ENCODE peak calls at places on chromosomes 2 and 18, in ten cellular contexts. One of them, this sample, is unnamed.

GRCh38 chr2:168166902-168167510 is 80.4 kb downstream of the STK39 start:
- DNase-seq in amygdala: no peak
- DNase-seq in colonic mucosa: no peak
- DNase-seq in NCI-H1930: no peak
- DNase-seq in choroid plexus epithelial cell: peak; percentile 45
- DNase-seq in cardiac muscle cell: no peak
- DNase-seq in hypothalamus: no peak
- DNase-seq in tibial artery: no peak
- DNase-seq in stimulated activated CD8-positive, alpha-beta memory T cell treated with anti-CD3 and anti-CD28 coated beads, Interleukin-2, amount 100 ng/mL, for 1 hour: no peak
- DNase-seq in progenitor cell of endocrine pancreas: no peak
- DNase-seq in this sample: no peak

GRCh38 chr2:28370355-28370754 is 22.3 kb upstream of the FOSL2 start:
- DNase-seq in amygdala: no peak
- DNase-seq in colonic mucosa: no peak
- DNase-seq in NCI-H1930: no peak
- DNase-seq in choroid plexus epithelial cell: no peak
- DNase-seq in cardiac muscle cell: no peak
- DNase-seq in hypothalamus: no peak
- DNase-seq in tibial artery: no peak
- DNase-seq in stimulated activated CD8-positive, alpha-beta memory T cell treated with anti-CD3 and anti-CD28 coated beads, Interleukin-2, amount 100 ng/mL, for 1 hour: no peak
- DNase-seq in progenitor cell of endocrine pancreas: no peak
- DNase-seq in this sample: no peak

GRCh38 chr2:107588960-107589542 is 237.6 kb upstream of the RGPD4 start:
- DNase-seq in amygdala: no peak
- DNase-seq in colonic mucosa: no peak
- DNase-seq in NCI-H1930: peak; percentile 72
- DNase-seq in choroid plexus epithelial cell: peak; percentile 52
- DNase-seq in cardiac muscle cell: no peak
- DNase-seq in hypothalamus: no peak
- DNase-seq in tibial artery: no peak
- DNase-seq in stimulated activated CD8-positive, alpha-beta memory T cell treated with anti-CD3 and anti-CD28 coated beads, Interleukin-2, amount 100 ng/mL, for 1 hour: no peak
- DNase-seq in progenitor cell of endocrine pancreas: no peak
- DNase-seq in this sample: no peak

GRCh38 chr2:1294882-1295281 is 118.4 kb upstream of the TPO start:
- DNase-seq in amygdala: no peak
- DNase-seq in colonic mucosa: no peak
- DNase-seq in NCI-H1930: no peak
- DNase-seq in choroid plexus epithelial cell: no peak
- DNase-seq in cardiac muscle cell: no peak
- DNase-seq in hypothalamus: no peak
- DNase-seq in tibial artery: no peak
- DNase-seq in stimulated activated CD8-positive, alpha-beta memory T cell treated with anti-CD3 and anti-CD28 coated beads, Interleukin-2, amount 100 ng/mL, for 1 hour: no peak
- DNase-seq in progenitor cell of endocrine pancreas: no peak
- DNase-seq in this sample: no peak

GRCh38 chr2:70328921-70329561 is 27.2 kb upstream of the FAM136A start:
- DNase-seq in amygdala: no peak
- DNase-seq in colonic mucosa: peak; percentile 89
- DNase-seq in NCI-H1930: no peak
- DNase-seq in choroid plexus epithelial cell: no peak
- DNase-seq in cardiac muscle cell: no peak
- DNase-seq in hypothalamus: no peak
- DNase-seq in tibial artery: no peak
- DNase-seq in stimulated activated CD8-positive, alpha-beta memory T cell treated with anti-CD3 and anti-CD28 coated beads, Interleukin-2, amount 100 ng/mL, for 1 hour: no peak
- DNase-seq in progenitor cell of endocrine pancreas: no peak
- DNase-seq in this sample: no peak

GRCh38 chr2:238727585-238728321 is 120.1 kb upstream of the TWIST2 start:
- DNase-seq in amygdala: no peak
- DNase-seq in colonic mucosa: no peak
- DNase-seq in NCI-H1930: no peak
- DNase-seq in choroid plexus epithelial cell: no peak
- DNase-seq in cardiac muscle cell: peak; percentile 54
- DNase-seq in hypothalamus: no peak
- DNase-seq in tibial artery: peak; percentile 77
- DNase-seq in stimulated activated CD8-positive, alpha-beta memory T cell treated with anti-CD3 and anti-CD28 coated beads, Interleukin-2, amount 100 ng/mL, for 1 hour: no peak
- DNase-seq in progenitor cell of endocrine pancreas: no peak
- DNase-seq in this sample: no peak

GRCh38 chr2:67733517-67733916 is 329.3 kb downstream of the C1D start:
- DNase-seq in amygdala: peak; percentile 22
- DNase-seq in colonic mucosa: no peak
- DNase-seq in NCI-H1930: no peak
- DNase-seq in choroid plexus epithelial cell: peak; percentile 49
- DNase-seq in cardiac muscle cell: peak; percentile 62
- DNase-seq in hypothalamus: no peak
- DNase-seq in tibial artery: no peak
- DNase-seq in stimulated activated CD8-positive, alpha-beta memory T cell treated with anti-CD3 and anti-CD28 coated beads, Interleukin-2, amount 100 ng/mL, for 1 hour: no peak
- DNase-seq in progenitor cell of endocrine pancreas: no peak
- DNase-seq in this sample: peak; percentile 56

GRCh38 chr2:42770288-42771131 is 6.6 kb upstream of the OXER1 start:
- DNase-seq in amygdala: peak; percentile 36
- DNase-seq in colonic mucosa: no peak
- DNase-seq in NCI-H1930: peak; percentile 29
- DNase-seq in choroid plexus epithelial cell: peak; percentile 78
- DNase-seq in cardiac muscle cell: peak; percentile 68
- DNase-seq in hypothalamus: no peak
- DNase-seq in tibial artery: no peak
- DNase-seq in stimulated activated CD8-positive, alpha-beta memory T cell treated with anti-CD3 and anti-CD28 coated beads, Interleukin-2, amount 100 ng/mL, for 1 hour: no peak
- DNase-seq in progenitor cell of endocrine pancreas: no peak
- DNase-seq in this sample: peak; percentile 59

GRCh38 chr2:200797242-200797770 is 14.4 kb upstream of the BZW1 start:
- DNase-seq in amygdala: no peak
- DNase-seq in colonic mucosa: no peak
- DNase-seq in NCI-H1930: no peak
- DNase-seq in choroid plexus epithelial cell: peak; percentile 59
- DNase-seq in cardiac muscle cell: peak; percentile 64
- DNase-seq in hypothalamus: no peak
- DNase-seq in tibial artery: peak; percentile 45
- DNase-seq in stimulated activated CD8-positive, alpha-beta memory T cell treated with anti-CD3 and anti-CD28 coated beads, Interleukin-2, amount 100 ng/mL, for 1 hour: no peak
- DNase-seq in progenitor cell of endocrine pancreas: no peak
- DNase-seq in this sample: no peak

GRCh38 chr2:15673919-15674636 is 82.4 kb downstream of the DDX1 start:
- DNase-seq in amygdala: no peak
- DNase-seq in colonic mucosa: no peak
- DNase-seq in NCI-H1930: no peak
- DNase-seq in choroid plexus epithelial cell: peak; percentile 69
- DNase-seq in cardiac muscle cell: peak; percentile 69
- DNase-seq in hypothalamus: no peak
- DNase-seq in tibial artery: no peak
- DNase-seq in stimulated activated CD8-positive, alpha-beta memory T cell treated with anti-CD3 and anti-CD28 coated beads, Interleukin-2, amount 100 ng/mL, for 1 hour: no peak
- DNase-seq in progenitor cell of endocrine pancreas: no peak
- DNase-seq in this sample: no peak

GRCh38 chr2:207165121-207166038 is at the start of gene KLF7:
- DNase-seq in amygdala: peak; percentile 84
- DNase-seq in colonic mucosa: peak; percentile 33
- DNase-seq in NCI-H1930: no peak
- DNase-seq in choroid plexus epithelial cell: peak; percentile 59
- DNase-seq in cardiac muscle cell: peak; percentile 52
- DNase-seq in hypothalamus: no peak
- DNase-seq in tibial artery: peak; percentile 43
- DNase-seq in stimulated activated CD8-positive, alpha-beta memory T cell treated with anti-CD3 and anti-CD28 coated beads, Interleukin-2, amount 100 ng/mL, for 1 hour: no peak
- DNase-seq in progenitor cell of endocrine pancreas: peak; percentile 30
- DNase-seq in this sample: no peak

GRCh38 chr2:109285244-109285651 is 156.2 kb downstream of the SH3RF3 start:
- DNase-seq in amygdala: no peak
- DNase-seq in colonic mucosa: no peak
- DNase-seq in NCI-H1930: no peak
- DNase-seq in choroid plexus epithelial cell: peak; percentile 57
- DNase-seq in cardiac muscle cell: no peak
- DNase-seq in hypothalamus: no peak
- DNase-seq in tibial artery: no peak
- DNase-seq in stimulated activated CD8-positive, alpha-beta memory T cell treated with anti-CD3 and anti-CD28 coated beads, Interleukin-2, amount 100 ng/mL, for 1 hour: no peak
- DNase-seq in progenitor cell of endocrine pancreas: no peak
- DNase-seq in this sample: no peak

GRCh38 chr18:70271742-70272141 is 17.1 kb upstream of the SOCS6 start:
- DNase-seq in amygdala: no peak
- DNase-seq in colonic mucosa: no peak
- DNase-seq in NCI-H1930: no peak
- DNase-seq in choroid plexus epithelial cell: no peak
- DNase-seq in cardiac muscle cell: no peak
- DNase-seq in hypothalamus: no peak
- DNase-seq in tibial artery: no peak
- DNase-seq in stimulated activated CD8-positive, alpha-beta memory T cell treated with anti-CD3 and anti-CD28 coated beads, Interleukin-2, amount 100 ng/mL, for 1 hour: no peak
- DNase-seq in progenitor cell of endocrine pancreas: no peak
- DNase-seq in this sample: no peak

GRCh38 chr2:108169982-108170625 is 69.7 kb upstream of the SULT1C3 start:
- DNase-seq in amygdala: no peak
- DNase-seq in colonic mucosa: no peak
- DNase-seq in NCI-H1930: no peak
- DNase-seq in choroid plexus epithelial cell: peak; percentile 61
- DNase-seq in cardiac muscle cell: peak; percentile 40
- DNase-seq in hypothalamus: no peak
- DNase-seq in tibial artery: no peak
- DNase-seq in stimulated activated CD8-positive, alpha-beta memory T cell treated with anti-CD3 and anti-CD28 coated beads, Interleukin-2, amount 100 ng/mL, for 1 hour: no peak
- DNase-seq in progenitor cell of endocrine pancreas: no peak
- DNase-seq in this sample: no peak

GRCh38 chr2:155895016-155895415 is 437.5 kb downstream of the NR4A2 start:
- DNase-seq in amygdala: no peak
- DNase-seq in colonic mucosa: no peak
- DNase-seq in NCI-H1930: no peak
- DNase-seq in choroid plexus epithelial cell: no peak
- DNase-seq in cardiac muscle cell: no peak
- DNase-seq in hypothalamus: no peak
- DNase-seq in tibial artery: no peak
- DNase-seq in stimulated activated CD8-positive, alpha-beta memory T cell treated with anti-CD3 and anti-CD28 coated beads, Interleukin-2, amount 100 ng/mL, for 1 hour: no peak
- DNase-seq in progenitor cell of endocrine pancreas: no peak
- DNase-seq in this sample: no peak

GRCh38 chr2:191593622-191594416 is 84.1 kb upstream of the NABP1 start:
- DNase-seq in amygdala: no peak
- DNase-seq in colonic mucosa: no peak
- DNase-seq in NCI-H1930: no peak
- DNase-seq in choroid plexus epithelial cell: peak; percentile 39
- DNase-seq in cardiac muscle cell: peak; percentile 34
- DNase-seq in hypothalamus: no peak
- DNase-seq in tibial artery: no peak
- DNase-seq in stimulated activated CD8-positive, alpha-beta memory T cell treated with anti-CD3 and anti-CD28 coated beads, Interleukin-2, amount 100 ng/mL, for 1 hour: no peak
- DNase-seq in progenitor cell of endocrine pancreas: no peak
- DNase-seq in this sample: no peak

GRCh38 chr2:240509667-240510512 is 47.9 kb downstream of the ANKMY1 start:
- DNase-seq in amygdala: no peak
- DNase-seq in colonic mucosa: peak; percentile 14
- DNase-seq in NCI-H1930: no peak
- DNase-seq in choroid plexus epithelial cell: no peak
- DNase-seq in cardiac muscle cell: peak; percentile 23
- DNase-seq in hypothalamus: no peak
- DNase-seq in tibial artery: no peak
- DNase-seq in stimulated activated CD8-positive, alpha-beta memory T cell treated with anti-CD3 and anti-CD28 coated beads, Interleukin-2, amount 100 ng/mL, for 1 hour: no peak
- DNase-seq in progenitor cell of endocrine pancreas: peak; percentile 5
- DNase-seq in this sample: no peak

GRCh38 chr18:21289843-21290242 is 47.8 kb downstream of the GREB1L start:
- DNase-seq in amygdala: no peak
- DNase-seq in colonic mucosa: no peak
- DNase-seq in NCI-H1930: no peak
- DNase-seq in choroid plexus epithelial cell: no peak
- DNase-seq in cardiac muscle cell: no peak
- DNase-seq in hypothalamus: no peak
- DNase-seq in tibial artery: no peak
- DNase-seq in stimulated activated CD8-positive, alpha-beta memory T cell treated with anti-CD3 and anti-CD28 coated beads, Interleukin-2, amount 100 ng/mL, for 1 hour: no peak
- DNase-seq in progenitor cell of endocrine pancreas: no peak
- DNase-seq in this sample: no peak

GRCh38 chr2:1736997-1737480 is 7.3 kb downstream of the PXDN start:
- DNase-seq in amygdala: no peak
- DNase-seq in colonic mucosa: peak; percentile 15
- DNase-seq in NCI-H1930: no peak
- DNase-seq in choroid plexus epithelial cell: peak; percentile 79
- DNase-seq in cardiac muscle cell: peak; percentile 70
- DNase-seq in hypothalamus: no peak
- DNase-seq in tibial artery: no peak
- DNase-seq in stimulated activated CD8-positive, alpha-beta memory T cell treated with anti-CD3 and anti-CD28 coated beads, Interleukin-2, amount 100 ng/mL, for 1 hour: no peak
- DNase-seq in progenitor cell of endocrine pancreas: no peak
- DNase-seq in this sample: no peak

GRCh38 chr2:26612522-26613240 is 28.5 kb downstream of the CIB4 start:
- DNase-seq in amygdala: peak; percentile 60
- DNase-seq in colonic mucosa: peak; percentile 39
- DNase-seq in NCI-H1930: no peak
- DNase-seq in choroid plexus epithelial cell: no peak
- DNase-seq in cardiac muscle cell: peak; percentile 31
- DNase-seq in hypothalamus: no peak
- DNase-seq in tibial artery: peak; percentile 66
- DNase-seq in stimulated activated CD8-positive, alpha-beta memory T cell treated with anti-CD3 and anti-CD28 coated beads, Interleukin-2, amount 100 ng/mL, for 1 hour: no peak
- DNase-seq in progenitor cell of endocrine pancreas: peak; percentile 5
- DNase-seq in this sample: no peak

GRCh38 chr18:50671376-50671775 is 111.5 kb downstream of the MAPK4 start:
- DNase-seq in amygdala: no peak
- DNase-seq in colonic mucosa: no peak
- DNase-seq in NCI-H1930: no peak
- DNase-seq in choroid plexus epithelial cell: no peak
- DNase-seq in cardiac muscle cell: peak; percentile 49
- DNase-seq in hypothalamus: no peak
- DNase-seq in tibial artery: no peak
- DNase-seq in stimulated activated CD8-positive, alpha-beta memory T cell treated with anti-CD3 and anti-CD28 coated beads, Interleukin-2, amount 100 ng/mL, for 1 hour: no peak
- DNase-seq in progenitor cell of endocrine pancreas: no peak
- DNase-seq in this sample: no peak

GRCh38 chr18:11669271-11669947 is 19.7 kb upstream of the GNAL start:
- DNase-seq in amygdala: no peak
- DNase-seq in colonic mucosa: no peak
- DNase-seq in NCI-H1930: no peak
- DNase-seq in choroid plexus epithelial cell: no peak
- DNase-seq in cardiac muscle cell: no peak
- DNase-seq in hypothalamus: no peak
- DNase-seq in tibial artery: no peak
- DNase-seq in stimulated activated CD8-positive, alpha-beta memory T cell treated with anti-CD3 and anti-CD28 coated beads, Interleukin-2, amount 100 ng/mL, for 1 hour: no peak
- DNase-seq in progenitor cell of endocrine pancreas: no peak
- DNase-seq in this sample: no peak

GRCh38 chr2:24723668-24724067 is 69.5 kb downstream of the PTRHD1 start:
- DNase-seq in amygdala: no peak
- DNase-seq in colonic mucosa: no peak
- DNase-seq in NCI-H1930: no peak
- DNase-seq in choroid plexus epithelial cell: no peak
- DNase-seq in cardiac muscle cell: no peak
- DNase-seq in hypothalamus: no peak
- DNase-seq in tibial artery: no peak
- DNase-seq in stimulated activated CD8-positive, alpha-beta memory T cell treated with anti-CD3 and anti-CD28 coated beads, Interleukin-2, amount 100 ng/mL, for 1 hour: no peak
- DNase-seq in progenitor cell of endocrine pancreas: no peak
- DNase-seq in this sample: no peak

GRCh38 chr18:37545461-37545860 is 20.1 kb downstream of the CELF4 start:
- DNase-seq in amygdala: no peak
- DNase-seq in colonic mucosa: no peak
- DNase-seq in NCI-H1930: no peak
- DNase-seq in choroid plexus epithelial cell: no peak
- DNase-seq in cardiac muscle cell: no peak
- DNase-seq in hypothalamus: no peak
- DNase-seq in tibial artery: no peak
- DNase-seq in stimulated activated CD8-positive, alpha-beta memory T cell treated with anti-CD3 and anti-CD28 coated beads, Interleukin-2, amount 100 ng/mL, for 1 hour: no peak
- DNase-seq in progenitor cell of endocrine pancreas: no peak
- DNase-seq in this sample: no peak

GRCh38 chr2:157785866-157786662 is 90.1 kb downstream of the ACVR1 start:
- DNase-seq in amygdala: no peak
- DNase-seq in colonic mucosa: no peak
- DNase-seq in NCI-H1930: no peak
- DNase-seq in choroid plexus epithelial cell: peak; percentile 42
- DNase-seq in cardiac muscle cell: no peak
- DNase-seq in hypothalamus: no peak
- DNase-seq in tibial artery: no peak
- DNase-seq in stimulated activated CD8-positive, alpha-beta memory T cell treated with anti-CD3 and anti-CD28 coated beads, Interleukin-2, amount 100 ng/mL, for 1 hour: no peak
- DNase-seq in progenitor cell of endocrine pancreas: no peak
- DNase-seq in this sample: no peak

GRCh38 chr18:57397440-57397839 is 37.7 kb upstream of the ONECUT2 start:
- DNase-seq in amygdala: no peak
- DNase-seq in colonic mucosa: no peak
- DNase-seq in NCI-H1930: no peak
- DNase-seq in choroid plexus epithelial cell: peak; percentile 1
- DNase-seq in cardiac muscle cell: no peak
- DNase-seq in hypothalamus: no peak
- DNase-seq in tibial artery: no peak
- DNase-seq in stimulated activated CD8-positive, alpha-beta memory T cell treated with anti-CD3 and anti-CD28 coated beads, Interleukin-2, amount 100 ng/mL, for 1 hour: no peak
- DNase-seq in progenitor cell of endocrine pancreas: no peak
- DNase-seq in this sample: no peak

GRCh38 chr2:86021396-86022378 is 84.0 kb downstream of the POLR1A start:
- DNase-seq in amygdala: no peak
- DNase-seq in colonic mucosa: no peak
- DNase-seq in NCI-H1930: no peak
- DNase-seq in choroid plexus epithelial cell: no peak
- DNase-seq in cardiac muscle cell: no peak
- DNase-seq in hypothalamus: no peak
- DNase-seq in tibial artery: peak; percentile 7
- DNase-seq in stimulated activated CD8-positive, alpha-beta memory T cell treated with anti-CD3 and anti-CD28 coated beads, Interleukin-2, amount 100 ng/mL, for 1 hour: no peak
- DNase-seq in progenitor cell of endocrine pancreas: no peak
- DNase-seq in this sample: no peak

GRCh38 chr2:160407393-160408204 is 86.0 kb downstream of the RBMS1 start:
- DNase-seq in amygdala: peak; percentile 20
- DNase-seq in colonic mucosa: peak; percentile 33
- DNase-seq in NCI-H1930: no peak
- DNase-seq in choroid plexus epithelial cell: peak; percentile 76
- DNase-seq in cardiac muscle cell: peak; percentile 85
- DNase-seq in hypothalamus: no peak
- DNase-seq in tibial artery: peak; percentile 44
- DNase-seq in stimulated activated CD8-positive, alpha-beta memory T cell treated with anti-CD3 and anti-CD28 coated beads, Interleukin-2, amount 100 ng/mL, for 1 hour: peak; percentile 37
- DNase-seq in progenitor cell of endocrine pancreas: peak; percentile 53
- DNase-seq in this sample: peak; percentile 56